ENCODE peak calls at places on chromosome X, in eight cellular contexts. K is lung microvascular endothelial cell; V is HT1080; B is Ammon's horn; L is activated naive CD4-positive, alpha-beta T cell treated with anti-CD3 and anti-CD28 coated beads, Interleukin-2, amount 50 U/mL, for 16 hours; D is GM12892; A is kidney epithelial cell; N is central memory CD4-positive, alpha-beta T cell. S is an unnamed sample.

GRCh38 chrX:112164420-112164819 is 81.8 kb upstream of the TRPC5 start:
- DNase-seq in A (no peak), K (no peak), V (no peak), D (no peak), N (no peak), B (no peak), L (no peak), S (no peak)

GRCh38 chrX:13131511-13132137 is 87.2 kb upstream of the FAM9C start:
- DNase-seq in B (peak; percentile 17), N (peak; percentile 28), V (peak; percentile 6), K (no peak), D (no peak), L (no peak), A (no peak), S (no peak)

GRCh38 chrX:111445485-111445884 is 33.5 kb upstream of the DCX start:
- DNase-seq in V (peak; percentile 21), D (no peak), L (no peak), K (peak; percentile 42), N (peak; percentile 17), B (peak; percentile 35), A (peak; percentile 5), S (no peak)

GRCh38 chrX:20547649-20548051 is 280.9 kb upstream of the RPS6KA3 start:
- DNase-seq in N (no peak), L (no peak), K (no peak), D (no peak), V (peak; percentile 28), B (no peak), A (peak; percentile 62), S (peak; percentile 56)

GRCh38 chrX:20124964-20125363 is 8.3 kb upstream of the MAP7D2 start:
- DNase-seq in L (no peak), D (no peak), V (no peak), N (no peak), B (no peak), K (no peak), A (no peak), S (no peak)

GRCh38 chrX:10631416-10632145 is 11.2 kb upstream of the MID1 start:
- DNase-seq in A (no peak), D (no peak), B (no peak), K (no peak), V (no peak), L (no peak), N (no peak), S (no peak)

GRCh38 chrX:32155044-32155638 is 1056.2 kb downstream of the DMD start:
- DNase-seq in K (no peak), D (no peak), B (peak; percentile 36), L (no peak), V (no peak), A (no peak), N (no peak), S (no peak)

GRCh38 chrX:148380107-148380506 is 120.3 kb upstream of the AFF2 start:
- DNase-seq in B (no peak), V (peak; percentile 0), A (no peak), N (no peak), K (peak; percentile 0), L (no peak), D (no peak), S (no peak)

GRCh38 chrX:87664381-87664780 is 146.8 kb downstream of the KLHL4 start:
- DNase-seq in B (peak; percentile 16), L (no peak), V (no peak), K (peak; percentile 65), D (no peak), N (no peak), A (no peak), S (no peak)

GRCh38 chrX:45353462-45353861 is 152.8 kb upstream of the DIPK2B start:
- DNase-seq in D (no peak), K (no peak), V (no peak), N (no peak), A (no peak), L (no peak), B (no peak), S (no peak)

GRCh38 chrX:140733766-140734342 is 24.3 kb downstream of the LINC00632 start:
- DNase-seq in B (peak; percentile 67), L (no peak), A (no peak), N (peak; percentile 6), D (no peak), V (peak; percentile 36), K (peak; percentile 64), S (no peak)

GRCh38 chrX:115413246-115413878 is 123.8 kb downstream of the LUZP4 start:
- DNase-seq in A (no peak), K (peak; percentile 57), V (peak; percentile 30), D (no peak), L (no peak), B (no peak), N (no peak), S (no peak)

GRCh38 chrX:38887222-38887621 is 86.0 kb downstream of the MID1IP1 start:
- DNase-seq in L (no peak), D (no peak), N (no peak), A (no peak), K (no peak), B (no peak), V (no peak), S (no peak)

GRCh38 chrX:148500428-148501120 is at the start of gene AFF2:
- DNase-seq in A (no peak), B (peak; percentile 8), D (peak; percentile 13), N (peak; percentile 17), V (no peak), K (peak; percentile 37), L (peak; percentile 69), S (no peak)

GRCh38 chrX:105564536-105564935 is 257.8 kb upstream of the NRK start:
- DNase-seq in D (no peak), B (no peak), K (no peak), V (peak; percentile 90), N (no peak), L (no peak), A (peak; percentile 58), S (peak; percentile 4)

GRCh38 chrX:105315301-105315700 is 94.8 kb upstream of the TEX13A start:
- DNase-seq in L (no peak), N (no peak), V (no peak), D (no peak), A (no peak), K (no peak), B (no peak), S (no peak)

GRCh38 chrX:102833136-102833535 is 103.9 kb upstream of the RAB40AL start:
- DNase-seq in D (no peak), A (no peak), L (no peak), B (no peak), N (no peak), V (no peak), K (no peak), S (no peak)

GRCh38 chrX:50971390-50971789 is 60.9 kb downstream of the BMP15 start:
- DNase-seq in A (peak; percentile 39), V (peak; percentile 35), N (no peak), K (no peak), D (no peak), B (no peak), L (no peak), S (peak; percentile 43)

GRCh38 chrX:51860679-51861078 is 32.7 kb upstream of the MAGED1 start:
- DNase-seq in A (no peak), D (no peak), K (peak; percentile 35), L (no peak), N (no peak), V (peak; percentile 33), B (peak; percentile 60), S (no peak)

S was measured in epithelial cell of proximal tubule.